ENCODE peak calls at places on chromosomes 11 and 22, in nine cellular contexts. H, L, F, X, M, S, I, R and U are unnamed samples.

GRCh38 chr22:39090426-39091064 is 6.5 kb upstream of the APOBEC3H start:
- DNase-seq in H (no peak), L (no peak), F (no peak), X (no peak), M (no peak), S (no peak), I (no peak), R (no peak), U (peak; percentile 81)

GRCh38 chr22:27258773-27259172 is 542.8 kb downstream of the MN1 start:
- DNase-seq in H (no peak), L (no peak), F (no peak), X (peak; percentile 45), M (peak; percentile 30), S (no peak), I (no peak), R (no peak), U (no peak)

GRCh38 chr22:25419247-25420113 is 145.0 kb upstream of the GRK3 start:
- DNase-seq in H (no peak), L (no peak), F (peak; percentile 61), X (no peak), M (no peak), S (peak; percentile 38), I (no peak), R (no peak), U (no peak)

GRCh38 chr11:1163911-1164735 is 6.4 kb downstream of the MUC5AC start:
- DNase-seq in H (no peak), L (no peak), F (no peak), X (no peak), M (no peak), S (no peak), I (no peak), R (no peak), U (no peak)

GRCh38 chr22:37198290-37199102 is 10.4 kb upstream of the C1QTNF6 start:
- DNase-seq in H (peak; percentile 50), L (no peak), F (peak; percentile 91), X (peak; percentile 86), M (peak; percentile 91), S (peak; percentile 66), I (peak; percentile 78), R (no peak), U (peak; percentile 90)

GRCh38 chr11:116333193-116333592 is 439.6 kb downstream of the BUD13 start:
- DNase-seq in H (no peak), L (no peak), F (no peak), X (no peak), M (no peak), S (no peak), I (no peak), R (peak; percentile 62), U (no peak)

GRCh38 chr22:48554893-48555552 is 1272.7 kb downstream of the BRD1 start:
- DNase-seq in H (no peak), L (no peak), F (no peak), X (no peak), M (no peak), S (no peak), I (no peak), R (no peak), U (no peak)

GRCh38 chr22:40567106-40567505 is 69.4 kb downstream of the MRTFA start:
- DNase-seq in H (no peak), L (no peak), F (no peak), X (no peak), M (no peak), S (no peak), I (no peak), R (no peak), U (no peak)

GRCh38 chr11:18236664-18237356 is at the start of gene SAA4:
- DNase-seq in H (no peak), L (no peak), F (no peak), X (no peak), M (no peak), S (no peak), I (no peak), R (no peak), U (no peak)

GRCh38 chr11:28026634-28027290 is 81.2 kb downstream of the KIF18A start:
- DNase-seq in H (no peak), L (no peak), F (no peak), X (no peak), M (no peak), S (no peak), I (no peak), R (no peak), U (no peak)

GRCh38 chr11:17013548-17014320 is 480 bp downstream of the PLEKHA7 start:
- DNase-seq in H (no peak), L (no peak), F (no peak), X (peak; percentile 30), M (peak; percentile 28), S (no peak), I (no peak), R (no peak), U (no peak)

GRCh38 chr11:2999464-2999998 is 7.4 kb upstream of the NAP1L4 start:
- DNase-seq in H (no peak), L (no peak), F (peak; percentile 38), X (no peak), M (no peak), S (no peak), I (no peak), R (no peak), U (no peak)

GRCh38 chr11:68142028-68142412 is 20.8 kb upstream of the CHKA start:
- DNase-seq in H (no peak), L (no peak), F (peak; percentile 68), X (no peak), M (no peak), S (peak; percentile 80), I (no peak), R (no peak), U (no peak)

GRCh38 chr11:27444801-27445215 is 27.8 kb downstream of the LGR4 start:
- DNase-seq in H (no peak), L (no peak), F (no peak), X (no peak), M (no peak), S (no peak), I (no peak), R (no peak), U (no peak)

GRCh38 chr11:7892059-7892699 is 38.9 kb downstream of the OR10A6 start:
- DNase-seq in H (peak; percentile 42), L (peak; percentile 59), F (no peak), X (no peak), M (no peak), S (no peak), I (no peak), R (no peak), U (no peak)

GRCh38 chr22:25085930-25086901 is 113.4 kb upstream of the CRYBB3 start:
- DNase-seq in H (no peak), L (no peak), F (peak; percentile 52), X (no peak), M (peak; percentile 41), S (no peak), I (peak; percentile 44), R (no peak), U (no peak)

GRCh38 chr11:121282376-121282775 is 10.2 kb upstream of the SC5D start:
- DNase-seq in H (no peak), L (no peak), F (no peak), X (no peak), M (no peak), S (no peak), I (no peak), R (no peak), U (no peak)

GRCh38 chr11:1082728-1083620 is 8.3 kb downstream of the MUC2 start:
- DNase-seq in H (no peak), L (no peak), F (no peak), X (no peak), M (no peak), S (no peak), I (no peak), R (no peak), U (no peak)

GRCh38 chr11:71336996-71337772 is 84.8 kb upstream of the SHANK2 start:
- DNase-seq in H (no peak), L (no peak), F (no peak), X (no peak), M (no peak), S (no peak), I (no peak), R (no peak), U (no peak)

GRCh38 chr11:57497303-57498247 is 17.9 kb downstream of the SLC43A1 start:
- DNase-seq in H (no peak), L (no peak), F (no peak), X (no peak), M (no peak), S (no peak), I (no peak), R (no peak), U (no peak)

GRCh38 chr11:94838027-94838610 is 70.0 kb downstream of the AMOTL1 start:
- DNase-seq in H (no peak), L (no peak), F (no peak), X (no peak), M (no peak), S (no peak), I (no peak), R (no peak), U (no peak)

GRCh38 chr11:122705396-122705795 is 49.9 kb downstream of the UBASH3B start:
- DNase-seq in H (no peak), L (no peak), F (no peak), X (no peak), M (no peak), S (no peak), I (no peak), R (no peak), U (no peak)

GRCh38 chr22:31911565-31912401 is 32.6 kb upstream of the YWHAH start:
- DNase-seq in H (no peak), L (no peak), F (no peak), X (no peak), M (no peak), S (no peak), I (no peak), R (no peak), U (no peak)

GRCh38 chr11:61129608-61130523 is 27.6 kb downstream of the CD5 start:
- DNase-seq in H (peak; percentile 66), L (peak; percentile 66), F (peak; percentile 93), X (peak; percentile 95), M (peak; percentile 92), S (no peak), I (peak; percentile 85), R (peak; percentile 96), U (peak; percentile 89)

GRCh38 chr11:101974255-101974654 is 57.9 kb upstream of the ANGPTL5 start:
- DNase-seq in H (peak; percentile 14), L (peak; percentile 16), F (no peak), X (no peak), M (no peak), S (no peak), I (peak; percentile 16), R (no peak), U (no peak)

GRCh38 chr22:44711236-44711560 is 9.2 kb downstream of the PRR5 start:
- DNase-seq in H (no peak), L (no peak), F (no peak), X (no peak), M (no peak), S (no peak), I (no peak), R (no peak), U (no peak)

GRCh38 chr22:21866821-21867527 is 471 bp downstream of the MAPK1 start:
- DNase-seq in H (no peak), L (no peak), F (no peak), X (no peak), M (peak; percentile 39), S (no peak), I (peak; percentile 21), R (no peak), U (no peak)